ENCODE peak calls at places on chromosomes 7 and 10, in ten cellular contexts. J is activated CD4-positive, alpha-beta T cell treated with anti-CD3 and anti-CD28 coated beads, Interleukin-2, amount 50 U/mL, for 48 hours; R is A549; H is kidney tubule cell; W is cardiac fibroblast; G is nephron progenitor cell; S is AG08396; D is anterior cingulate cortex; F is iPS DF 19.7; A is caudate nucleus. K is an unnamed sample.

GRCh38 chr7:98265841-98266271 is 13.8 kb upstream of the TECPR1 start:
- DNase-seq in J (no peak), R (no peak), H (peak; percentile 87), W (no peak), G (no peak), S (peak; percentile 17), D (no peak), F (peak; percentile 25), A (no peak), K (no peak)

GRCh38 chr7:518630-519428 is 817 bp downstream of the PDGFA start:
- DNase-seq in J (peak; percentile 72), R (peak; percentile 87), H (peak; percentile 86), W (peak; percentile 85), G (peak; percentile 83), S (peak; percentile 82), D (peak; percentile 82), F (no peak), A (peak; percentile 85), K (no peak)

GRCh38 chr7:33868151-33868550 is 37.2 kb upstream of the BMPER start:
- DNase-seq in J (no peak), R (no peak), H (peak; percentile 48), W (peak; percentile 51), G (no peak), S (peak; percentile 58), D (no peak), F (no peak), A (no peak), K (no peak)

GRCh38 chr10:4243651-4244050 is 458.6 kb upstream of the KLF6 start:
- DNase-seq in J (no peak), R (peak; percentile 61), H (peak; percentile 92), W (peak; percentile 98), G (no peak), S (peak; percentile 49), D (no peak), F (no peak), A (no peak), K (peak; percentile 61)

GRCh38 chr10:123677556-123677955 is 11.4 kb downstream of the GPR26 start:
- DNase-seq in J (no peak), R (no peak), H (no peak), W (no peak), G (no peak), S (no peak), D (no peak), F (no peak), A (no peak), K (no peak)

GRCh38 chr7:129671276-129671675 is 59.8 kb downstream of the NRF1 start:
- DNase-seq in J (no peak), R (no peak), H (no peak), W (peak; percentile 68), G (no peak), S (no peak), D (no peak), F (no peak), A (no peak), K (no peak)

GRCh38 chr7:44157116-44158059 is 16.3 kb upstream of the MYL7 start:
- DNase-seq in J (no peak), R (no peak), H (no peak), W (no peak), G (no peak), S (no peak), D (no peak), F (no peak), A (no peak), K (no peak)

GRCh38 chr7:38309555-38309954 is 36.1 kb upstream of the TARP start:
- DNase-seq in J (no peak), R (no peak), H (no peak), W (no peak), G (no peak), S (no peak), D (no peak), F (no peak), A (no peak), K (no peak)

GRCh38 chr7:149714910-149715471 is 58.4 kb downstream of the ZNF467 start:
- DNase-seq in J (peak; percentile 43), R (no peak), H (peak; percentile 34), W (peak; percentile 10), G (no peak), S (no peak), D (no peak), F (no peak), A (no peak), K (no peak)

GRCh38 chr7:354597-355470 is 64.9 kb downstream of the FOXL3 start:
- DNase-seq in J (no peak), R (no peak), H (no peak), W (no peak), G (no peak), S (no peak), D (no peak), F (no peak), A (no peak), K (no peak)

GRCh38 chr7:118080947-118081346 is 103.0 kb upstream of the LSM8 start:
- DNase-seq in J (peak; percentile 48), R (peak; percentile 57), H (peak; percentile 94), W (peak; percentile 1), G (no peak), S (peak; percentile 31), D (no peak), F (peak; percentile 15), A (no peak), K (no peak)